ENCODE peak calls at places on chromosome 21, in four cellular contexts. N is NCI-H1105, H is NCI-H774, O is AG04449. Z is an unnamed sample.

GRCh38 chr21:41802684-41803083 is 35.8 kb upstream of the RIPK4 start:
- DNase-seq in N (no peak), O (no peak), H (no peak), Z (peak)

GRCh38 chr21:31334648-31335121 is 9.4 kb downstream of the TIAM1 start:
- DNase-seq in O (no peak), N (peak), H (peak), Z (no peak)

GRCh38 chr21:36756527-36756926 is 57.6 kb downstream of the SIM2 start:
- DNase-seq in H (no peak), N (no peak), O (no peak), Z (peak)

GRCh38 chr21:36902331-36902730 is 64.1 kb downstream of the HLCS start:
- DNase-seq in H (no peak), O (no peak), N (no peak), Z (no peak)

GRCh38 chr21:37422382-37422781 is 55.8 kb downstream of the DYRK1A start:
- DNase-seq in N (no peak), O (no peak), H (no peak), Z (no peak)

GRCh38 chr21:35868869-35869223 is 191.5 kb downstream of the SETD4 start:
- DNase-seq in N (no peak), H (no peak), O (no peak), Z (no peak)

GRCh38 chr21:37208056-37208705 is 59.0 kb downstream of the VPS26C start:
- DNase-seq in N (no peak), O (no peak), H (no peak), Z (no peak)

GRCh38 chr21:36134820-36135390 is at the start of gene CBR3:
- DNase-seq in O (no peak), N (no peak), H (peak), Z (no peak)

GRCh38 chr21:28922368-28922767 is 70.3 kb downstream of the LTN1 start:
- DNase-seq in O (no peak), H (no peak), N (no peak), Z (no peak)

GRCh38 chr21:30014883-30015282 is 75.1 kb upstream of the GRIK1 start:
- DNase-seq in O (no peak), H (no peak), N (no peak), Z (no peak)

GRCh38 chr21:45299864-45300785 is 12.4 kb upstream of the POFUT2 start:
- DNase-seq in H (no peak), N (no peak), O (peak), Z (no peak)

GRCh38 chr21:42439284-42440186 is 35.8 kb downstream of the UBASH3A start:
- DNase-seq in H (no peak), N (no peak), O (no peak), Z (no peak)